ENCODE peak calls at places on chromosomes 2 and 18, in five cellular contexts. N, Z, K, X and A are unnamed samples.

GRCh38 chr2:162989507-162989906 is 150.9 kb upstream of the KCNH7 start:
- DNase-seq in K (no peak), Z (no peak), X (peak; percentile 70), N (no peak), A (no peak)

GRCh38 chr2:55923978-55924325 is 370 bp upstream of the EFEMP1 start:
- DNase-seq in N (no peak), Z (no peak), K (no peak), X (no peak), A (no peak)

GRCh38 chr2:20652673-20653575 is 2.0 kb upstream of the HS1BP3 start:
- DNase-seq in N (no peak), Z (peak; percentile 59), X (no peak), K (no peak), A (no peak)

GRCh38 chr2:20488782-20489181 is 41.9 kb downstream of the RHOB start:
- DNase-seq in N (no peak), X (no peak), Z (no peak), K (no peak), A (peak; percentile 40)

GRCh38 chr2:99488587-99488998 is 1.2 kb downstream of the REV1 start:
- DNase-seq in N (no peak), Z (no peak), K (no peak), X (no peak), A (no peak)

GRCh38 chr18:58567453-58568196 is 61.3 kb downstream of the ALPK2 start:
- DNase-seq in Z (no peak), N (no peak), K (no peak), X (no peak), A (no peak)

GRCh38 chr2:241007880-241008710 is 9.7 kb downstream of the SNED1 start:
- DNase-seq in N (no peak), K (no peak), X (no peak), Z (peak; percentile 57), A (peak; percentile 60)

GRCh38 chr18:44682181-44682870 is 1.6 kb downstream of the SETBP1 start:
- DNase-seq in X (no peak), K (no peak), N (no peak), Z (peak; percentile 75), A (no peak)

GRCh38 chr2:98913916-98914712 is 21.9 kb downstream of the CRACDL start:
- DNase-seq in N (no peak), X (peak; percentile 96), Z (no peak), K (no peak), A (peak; percentile 92)

GRCh38 chr2:101369100-101369499 is 18.2 kb downstream of the CREG2 start:
- DNase-seq in Z (no peak), K (no peak), X (no peak), N (no peak), A (no peak)

GRCh38 chr2:228681426-228681825 is 499.9 kb upstream of the SPHKAP start:
- DNase-seq in Z (no peak), X (peak; percentile 10), K (peak; percentile 41), N (no peak), A (no peak)

GRCh38 chr2:178101321-178102079 is 10.7 kb upstream of the RBM45 start:
- DNase-seq in X (no peak), K (no peak), N (no peak), Z (no peak), A (no peak)

GRCh38 chr2:68403199-68403644 is 38.1 kb downstream of the PLEK start:
- DNase-seq in K (no peak), X (no peak), Z (no peak), N (no peak), A (no peak)

GRCh38 chr2:85748948-85749875 is 4.6 kb upstream of the ATOH8 start:
- DNase-seq in X (no peak), N (no peak), Z (peak; percentile 81), K (no peak), A (no peak)

GRCh38 chr18:3152294-3152693 is 67.5 kb downstream of the MYOM1 start:
- DNase-seq in X (no peak), K (no peak), N (no peak), Z (no peak), A (no peak)

GRCh38 chr2:191677091-191677645 is 768 bp upstream of the NABP1 start:
- DNase-seq in K (no peak), Z (peak; percentile 64), N (peak; percentile 2), X (no peak), A (no peak)

GRCh38 chr2:196290149-196290548 is 118.8 kb upstream of the STK17B start:
- DNase-seq in K (no peak), X (no peak), N (no peak), Z (no peak), A (no peak)

GRCh38 chr2:49403722-49404507 is 249.6 kb upstream of the FSHR start:
- DNase-seq in Z (no peak), K (peak; percentile 7), X (peak; percentile 14), N (no peak), A (no peak)

GRCh38 chr2:163665817-163666216 is 70.0 kb downstream of the FIGN start:
- DNase-seq in Z (no peak), N (no peak), K (no peak), X (no peak), A (no peak)

GRCh38 chr2:207049122-207049521 is 109.8 kb downstream of the CPO start:
- DNase-seq in X (no peak), Z (no peak), K (no peak), N (no peak), A (no peak)

GRCh38 chr18:79944126-79944731 is 7.2 kb downstream of the SLC66A2 start:
- DNase-seq in K (no peak), X (no peak), Z (peak; percentile 59), N (no peak), A (no peak)

GRCh38 chr2:191950132-191950885 is 103.4 kb upstream of the CAVIN2 start:
- DNase-seq in N (no peak), X (no peak), K (no peak), Z (no peak), A (no peak)

GRCh38 chr18:48803518-48803917 is 147.2 kb downstream of the SMAD7 start:
- DNase-seq in K (no peak), Z (peak; percentile 51), X (no peak), N (no peak), A (peak; percentile 3)

GRCh38 chr2:46326231-46326980 is 29.2 kb downstream of the EPAS1 start:
- DNase-seq in Z (no peak), X (no peak), N (no peak), K (no peak), A (no peak)

GRCh38 chr2:177551989-177552413 is 159.4 kb downstream of the AGPS start:
- DNase-seq in N (no peak), X (peak; percentile 56), Z (no peak), K (no peak), A (no peak)

GRCh38 chr2:134290363-134290762 is 36.5 kb downstream of the MGAT5 start:
- DNase-seq in N (peak; percentile 26), Z (no peak), K (no peak), X (no peak), A (no peak)